ENCODE peak calls at places on chromosome 17, in seven cellular contexts. One of them, this sample, is unnamed.

GRCh38 chr17:47987240-47987835 is 16.4 kb downstream of the CDK5RAP3 start:
- DNase-seq in A549: no peak
- DNase-seq in heart right ventricle: no peak
- DNase-seq in PC-9: no peak
- DNase-seq in GM13976: no peak
- DNase-seq in activated B cell treated with CpG ODN at 0.5 μM for 24 hours: no peak
- DNase-seq in AG09309: no peak
- DNase-seq in this sample: no peak

GRCh38 chr17:75181608-75182318 is 996 bp downstream of the SUMO2 start:
- DNase-seq in PC-9: no peak
- DNase-seq in heart right ventricle: no peak
- DNase-seq in activated B cell treated with CpG ODN at 0.5 μM for 24 hours: no peak
- DNase-seq in GM13976: peak
- DNase-seq in AG09309: no peak
- DNase-seq in A549: no peak
- DNase-seq in this sample: no peak

GRCh38 chr17:1143573-1143972 is 36.2 kb downstream of the ABR start:
- DNase-seq in activated B cell treated with CpG ODN at 0.5 μM for 24 hours: no peak
- DNase-seq in GM13976: no peak
- DNase-seq in A549: no peak
- DNase-seq in heart right ventricle: no peak
- DNase-seq in PC-9: no peak
- DNase-seq in AG09309: no peak
- DNase-seq in this sample: peak

GRCh38 chr17:77968788-77969187 is 10.3 kb downstream of the TNRC6C start:
- DNase-seq in A549: no peak
- DNase-seq in GM13976: no peak
- DNase-seq in heart right ventricle: no peak
- DNase-seq in AG09309: no peak
- DNase-seq in activated B cell treated with CpG ODN at 0.5 μM for 24 hours: no peak
- DNase-seq in PC-9: no peak
- DNase-seq in this sample: no peak

GRCh38 chr17:13003454-13003851 is 14.4 kb downstream of the ELAC2 start:
- DNase-seq in heart right ventricle: no peak
- DNase-seq in A549: no peak
- DNase-seq in AG09309: no peak
- DNase-seq in GM13976: no peak
- DNase-seq in activated B cell treated with CpG ODN at 0.5 μM for 24 hours: no peak
- DNase-seq in PC-9: no peak
- DNase-seq in this sample: no peak

GRCh38 chr17:17900615-17901520 is 64.1 kb upstream of the SREBF1 start:
- DNase-seq in activated B cell treated with CpG ODN at 0.5 μM for 24 hours: no peak
- DNase-seq in AG09309: peak
- DNase-seq in heart right ventricle: peak
- DNase-seq in PC-9: peak
- DNase-seq in A549: peak
- DNase-seq in GM13976: no peak
- DNase-seq in this sample: no peak

GRCh38 chr17:32625971-32626370 is 139.2 kb downstream of the CDK5R1 start:
- DNase-seq in GM13976: no peak
- DNase-seq in PC-9: no peak
- DNase-seq in heart right ventricle: no peak
- DNase-seq in AG09309: no peak
- DNase-seq in A549: no peak
- DNase-seq in activated B cell treated with CpG ODN at 0.5 μM for 24 hours: no peak
- DNase-seq in this sample: no peak

GRCh38 chr17:51741447-51741846 is 417.1 kb downstream of the CA10 start:
- DNase-seq in A549: peak
- DNase-seq in PC-9: no peak
- DNase-seq in activated B cell treated with CpG ODN at 0.5 μM for 24 hours: no peak
- DNase-seq in heart right ventricle: no peak
- DNase-seq in GM13976: no peak
- DNase-seq in AG09309: no peak
- DNase-seq in this sample: no peak

GRCh38 chr17:6981426-6981825 is 14.4 kb upstream of the ALOX12 start:
- DNase-seq in PC-9: no peak
- DNase-seq in activated B cell treated with CpG ODN at 0.5 μM for 24 hours: no peak
- DNase-seq in A549: no peak
- DNase-seq in AG09309: no peak
- DNase-seq in heart right ventricle: no peak
- DNase-seq in GM13976: no peak
- DNase-seq in this sample: no peak

GRCh38 chr17:74750327-74751069 is 2.1 kb downstream of the NHERF1 start:
- DNase-seq in GM13976: no peak
- DNase-seq in activated B cell treated with CpG ODN at 0.5 μM for 24 hours: no peak
- DNase-seq in A549: no peak
- DNase-seq in PC-9: peak
- DNase-seq in AG09309: no peak
- DNase-seq in heart right ventricle: no peak
- DNase-seq in this sample: no peak

GRCh38 chr17:34665150-34665802 is 85.9 kb downstream of the TMEM132E start:
- DNase-seq in A549: no peak
- DNase-seq in AG09309: no peak
- DNase-seq in heart right ventricle: no peak
- DNase-seq in PC-9: no peak
- DNase-seq in activated B cell treated with CpG ODN at 0.5 μM for 24 hours: no peak
- DNase-seq in GM13976: no peak
- DNase-seq in this sample: no peak

GRCh38 chr17:55286681-55287589 is 22.2 kb downstream of the HLF start:
- DNase-seq in AG09309: no peak
- DNase-seq in activated B cell treated with CpG ODN at 0.5 μM for 24 hours: no peak
- DNase-seq in heart right ventricle: no peak
- DNase-seq in GM13976: no peak
- DNase-seq in PC-9: peak
- DNase-seq in A549: peak
- DNase-seq in this sample: no peak

GRCh38 chr17:33039874-33040273 is 48.2 kb downstream of the SPACA3 start:
- DNase-seq in GM13976: no peak
- DNase-seq in activated B cell treated with CpG ODN at 0.5 μM for 24 hours: no peak
- DNase-seq in PC-9: no peak
- DNase-seq in heart right ventricle: no peak
- DNase-seq in AG09309: peak
- DNase-seq in A549: peak
- DNase-seq in this sample: no peak

DNA sequence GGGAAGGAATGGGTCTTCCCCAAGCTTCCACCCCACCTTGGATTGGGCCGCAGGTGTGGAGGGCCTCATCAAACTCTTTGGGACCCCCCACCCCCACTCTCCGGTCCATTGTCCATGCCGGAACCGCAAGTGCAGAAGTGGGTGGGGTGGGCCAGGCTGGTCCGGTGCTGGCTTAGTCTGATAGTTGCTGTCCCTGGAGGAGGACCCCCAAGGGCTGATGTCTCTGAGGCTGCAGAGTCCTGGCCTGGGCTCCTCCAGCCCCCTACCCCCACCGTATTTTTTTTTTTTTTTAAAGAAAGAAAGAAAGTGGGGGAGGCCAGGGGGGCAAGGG is 7.1 kb upstream of the ATXN7L3 start:
- DNase-seq in heart right ventricle: no peak
- DNase-seq in A549: no peak
- DNase-seq in AG09309: no peak
- DNase-seq in PC-9: no peak
- DNase-seq in GM13976: no peak
- DNase-seq in activated B cell treated with CpG ODN at 0.5 μM for 24 hours: no peak
- DNase-seq in this sample: no peak
- TF ChIP-seq CTCF in heart right ventricle: no peak
- TF ChIP-seq CTCF in A549: no peak
- TF ChIP-seq CTCF in AG09309: no peak
- TF ChIP-seq CTCF in PC-9: no peak
- TF ChIP-seq CTCF in GM13976: no peak
- TF ChIP-seq CTCF in activated B cell treated with CpG ODN at 0.5 μM for 24 hours: no peak
- TF ChIP-seq CTCF in this sample: no peak

GRCh38 chr17:41512789-41513547 is 5.7 kb downstream of the KRT15 start:
- DNase-seq in PC-9: no peak
- DNase-seq in A549: no peak
- DNase-seq in heart right ventricle: no peak
- DNase-seq in activated B cell treated with CpG ODN at 0.5 μM for 24 hours: no peak
- DNase-seq in GM13976: no peak
- DNase-seq in AG09309: no peak
- DNase-seq in this sample: no peak

GRCh38 chr17:41511130-41511529 is 5.7 kb upstream of the KRT13 start:
- DNase-seq in PC-9: no peak
- DNase-seq in AG09309: no peak
- DNase-seq in GM13976: no peak
- DNase-seq in activated B cell treated with CpG ODN at 0.5 μM for 24 hours: no peak
- DNase-seq in heart right ventricle: no peak
- DNase-seq in A549: no peak
- DNase-seq in this sample: no peak

GRCh38 chr17:41511716-41512115 is 6.3 kb upstream of the KRT13 start:
- DNase-seq in GM13976: no peak
- DNase-seq in A549: no peak
- DNase-seq in activated B cell treated with CpG ODN at 0.5 μM for 24 hours: no peak
- DNase-seq in AG09309: no peak
- DNase-seq in PC-9: no peak
- DNase-seq in heart right ventricle: no peak
- DNase-seq in this sample: no peak

GRCh38 chr17:41507315-41507880 is 2.0 kb upstream of the KRT13 start:
- DNase-seq in AG09309: no peak
- DNase-seq in PC-9: peak
- DNase-seq in GM13976: no peak
- DNase-seq in heart right ventricle: no peak
- DNase-seq in activated B cell treated with CpG ODN at 0.5 μM for 24 hours: no peak
- DNase-seq in A549: no peak
- DNase-seq in this sample: no peak

GRCh38 chr17:41510251-41511065 is 5.0 kb upstream of the KRT13 start:
- DNase-seq in heart right ventricle: no peak
- DNase-seq in GM13976: no peak
- DNase-seq in activated B cell treated with CpG ODN at 0.5 μM for 24 hours: no peak
- DNase-seq in PC-9: peak
- DNase-seq in A549: no peak
- DNase-seq in AG09309: no peak
- DNase-seq in this sample: no peak
- TF ChIP-seq CTCF in heart right ventricle: no peak
- TF ChIP-seq CTCF in GM13976: no peak
- TF ChIP-seq CTCF in activated B cell treated with CpG ODN at 0.5 μM for 24 hours: no peak
- TF ChIP-seq CTCF in PC-9: no peak
- TF ChIP-seq CTCF in A549: no peak
- TF ChIP-seq CTCF in AG09309: no peak
- TF ChIP-seq CTCF in this sample: no peak

GRCh38 chr17:82544431-82545070 is 25.0 kb downstream of the FOXK2 start:
- DNase-seq in PC-9: no peak
- DNase-seq in A549: no peak
- DNase-seq in activated B cell treated with CpG ODN at 0.5 μM for 24 hours: no peak
- DNase-seq in heart right ventricle: peak
- DNase-seq in AG09309: no peak
- DNase-seq in GM13976: no peak
- DNase-seq in this sample: no peak

GRCh38 chr17:82545071-82545462 is 25.5 kb downstream of the FOXK2 start:
- DNase-seq in GM13976: no peak
- DNase-seq in PC-9: no peak
- DNase-seq in AG09309: no peak
- DNase-seq in heart right ventricle: no peak
- DNase-seq in A549: no peak
- DNase-seq in activated B cell treated with CpG ODN at 0.5 μM for 24 hours: no peak
- DNase-seq in this sample: no peak

GRCh38 chr17:82547981-82548380 is 28.4 kb downstream of the FOXK2 start:
- DNase-seq in AG09309: no peak
- DNase-seq in PC-9: no peak
- DNase-seq in A549: no peak
- DNase-seq in heart right ventricle: no peak
- DNase-seq in activated B cell treated with CpG ODN at 0.5 μM for 24 hours: no peak
- DNase-seq in GM13976: no peak
- DNase-seq in this sample: no peak

GRCh38 chr17:82536220-82537201 is 17.0 kb downstream of the FOXK2 start:
- DNase-seq in A549: no peak
- DNase-seq in AG09309: no peak
- DNase-seq in PC-9: no peak
- DNase-seq in activated B cell treated with CpG ODN at 0.5 μM for 24 hours: no peak
- DNase-seq in GM13976: no peak
- DNase-seq in heart right ventricle: peak
- DNase-seq in this sample: no peak

DNA sequence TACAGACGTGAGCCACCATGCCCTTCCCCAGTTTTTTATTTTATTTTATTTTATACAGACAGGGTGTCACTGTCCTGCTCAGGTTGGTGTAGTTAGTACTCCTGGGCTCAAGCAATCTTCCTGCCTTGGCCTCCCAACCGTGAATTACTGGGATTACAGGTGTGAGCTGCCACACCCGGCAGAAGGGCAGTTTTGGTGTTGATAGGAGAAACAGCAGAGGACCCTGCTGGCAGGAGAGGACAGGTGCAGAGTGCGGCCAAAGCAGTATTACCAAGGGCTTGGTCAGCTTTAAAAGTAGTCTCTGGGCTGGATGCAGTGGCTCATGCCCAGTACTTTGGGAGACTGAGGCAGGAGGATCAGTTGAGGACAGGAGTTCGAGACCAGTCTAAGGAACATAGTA is 22.9 kb downstream of the FOXK2 start:
- DNase-seq in heart right ventricle: no peak
- DNase-seq in activated B cell treated with CpG ODN at 0.5 μM for 24 hours: no peak
- DNase-seq in PC-9: no peak
- DNase-seq in A549: no peak
- DNase-seq in GM13976: no peak
- DNase-seq in AG09309: no peak
- DNase-seq in this sample: no peak
- TF ChIP-seq CTCF in heart right ventricle: no peak
- TF ChIP-seq CTCF in activated B cell treated with CpG ODN at 0.5 μM for 24 hours: no peak
- TF ChIP-seq CTCF in PC-9: no peak
- TF ChIP-seq CTCF in A549: no peak
- TF ChIP-seq CTCF in GM13976: no peak
- TF ChIP-seq CTCF in AG09309: no peak
- TF ChIP-seq CTCF in this sample: no peak

DNA sequence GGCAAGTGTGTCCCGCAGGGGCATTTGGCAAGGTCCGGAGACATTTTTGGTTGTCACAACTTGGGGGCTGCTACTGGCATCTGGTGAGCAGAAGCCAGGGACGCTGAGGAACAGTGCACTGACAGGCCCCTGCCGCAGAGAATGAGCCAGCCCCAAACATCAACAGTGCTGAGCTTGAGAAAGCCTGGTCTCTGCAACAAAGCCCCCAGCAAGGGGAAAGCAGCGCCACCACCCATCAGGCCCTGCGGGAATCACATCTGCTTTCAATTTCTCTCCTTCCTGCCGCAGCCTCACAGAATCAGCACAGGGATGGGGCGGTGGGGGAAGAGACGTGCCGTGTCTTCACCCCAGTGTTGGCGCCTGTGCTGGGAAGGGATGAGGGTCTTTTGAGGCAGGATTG is 14.8 kb upstream of the PRPSAP1 start:
- DNase-seq in activated B cell treated with CpG ODN at 0.5 μM for 24 hours: no peak
- DNase-seq in AG09309: no peak
- DNase-seq in heart right ventricle: no peak
- DNase-seq in PC-9: no peak
- DNase-seq in A549: no peak
- DNase-seq in GM13976: peak
- DNase-seq in this sample: no peak
- TF ChIP-seq CTCF in activated B cell treated with CpG ODN at 0.5 μM for 24 hours: no peak
- TF ChIP-seq CTCF in AG09309: no peak
- TF ChIP-seq CTCF in heart right ventricle: no peak
- TF ChIP-seq CTCF in PC-9: no peak
- TF ChIP-seq CTCF in A549: no peak
- TF ChIP-seq CTCF in GM13976: no peak
- TF ChIP-seq CTCF in this sample: no peak

GRCh38 chr17:9115446-9116265 is 94.3 kb downstream of the NTN1 start:
- DNase-seq in PC-9: no peak
- DNase-seq in AG09309: no peak
- DNase-seq in A549: peak
- DNase-seq in GM13976: peak
- DNase-seq in heart right ventricle: peak
- DNase-seq in activated B cell treated with CpG ODN at 0.5 μM for 24 hours: peak
- DNase-seq in this sample: no peak
- TF ChIP-seq CTCF in PC-9: no peak
- TF ChIP-seq CTCF in AG09309: peak
- TF ChIP-seq CTCF in A549: peak
- TF ChIP-seq CTCF in GM13976: peak
- TF ChIP-seq CTCF in heart right ventricle: peak
- TF ChIP-seq CTCF in activated B cell treated with CpG ODN at 0.5 μM for 24 hours: no peak
- TF ChIP-seq CTCF in this sample: no peak

This sample was measured in D721Med.